ENCODE peak calls at places on chromosome 17, in six cellular contexts. W is fibroblast of gingiva, H is GM12865, I is skeletal muscle cell, A is endothelial cell, G is amniotic stem cell. Y is an unnamed sample.

GRCh38 chr17:69192754-69193153 is 35.9 kb downstream of the ABCA10 start:
- DNase-seq in W (no peak), H (no peak), A (no peak), G (no peak), I (no peak), Y (no peak)

GRCh38 chr17:45370949-45371413 is 54.2 kb upstream of the MAP3K14 start:
- DNase-seq in W (no peak), I (no peak), A (no peak), G (no peak), H (no peak), Y (no peak)

GRCh38 chr17:46003907-46004748 is 5.1 kb downstream of the STH start:
- DNase-seq in A (no peak), H (no peak), I (no peak), G (no peak), W (no peak), Y (no peak)

GRCh38 chr17:68954146-68954971 is 833 bp downstream of the ABCA8 start:
- DNase-seq in I (no peak), W (peak), H (no peak), A (no peak), G (no peak), Y (no peak)

GRCh38 chr17:8163978-8164814 is 1.4 kb upstream of the VAMP2 start:
- DNase-seq in H (peak), A (no peak), I (no peak), W (no peak), G (no peak), Y (no peak)

GRCh38 chr17:40427002-40427491 is 9.4 kb upstream of the TOP2A start:
- DNase-seq in H (no peak), A (no peak), I (no peak), W (no peak), G (no peak), Y (no peak)

GRCh38 chr17:60173304-60173807 is 23.6 kb downstream of the CA4 start:
- DNase-seq in I (no peak), H (no peak), A (no peak), G (no peak), W (peak), Y (no peak)

GRCh38 chr17:58307468-58308172 is 21.0 kb downstream of the TSPOAP1 start:
- DNase-seq in H (no peak), W (no peak), I (no peak), G (no peak), A (no peak), Y (no peak)

GRCh38 chr17:17810374-17811248 is 26.2 kb downstream of the SREBF1 start:
- DNase-seq in I (no peak), G (no peak), H (no peak), W (peak), A (peak), Y (no peak)

GRCh38 chr17:72095316-72095715 is 25.5 kb upstream of the SOX9 start:
- DNase-seq in I (no peak), G (no peak), W (no peak), H (no peak), A (no peak), Y (no peak)

GRCh38 chr17:28849281-28849680 is 5.5 kb upstream of the ERAL1 start:
- DNase-seq in I (no peak), A (no peak), G (no peak), H (no peak), W (no peak), Y (peak)

GRCh38 chr17:12730931-12731521 is 58.3 kb upstream of the ARHGAP44 start:
- DNase-seq in W (peak), A (no peak), H (no peak), G (peak), I (no peak), Y (no peak)

GRCh38 chr17:79192503-79193500 is 118.2 kb downstream of the ENGASE start:
- DNase-seq in A (peak), W (no peak), G (no peak), I (no peak), H (peak), Y (peak)

GRCh38 chr17:72386619-72387237 is 265.9 kb downstream of the SOX9 start:
- DNase-seq in A (no peak), G (no peak), W (peak), H (no peak), I (no peak), Y (no peak)

GRCh38 chr17:17166446-17166845 is 39.7 kb downstream of the PLD6 start:
- DNase-seq in I (no peak), G (no peak), H (no peak), W (no peak), A (no peak), Y (no peak)

GRCh38 chr17:48244121-48244711 is 136.7 kb downstream of the SNX11 start:
- DNase-seq in G (no peak), A (no peak), I (no peak), H (peak), W (no peak), Y (peak)

GRCh38 chr17:49343273-49343672 is 18.8 kb downstream of the ZNF652 start:
- DNase-seq in A (no peak), I (peak), H (peak), G (no peak), W (no peak), Y (peak)

GRCh38 chr17:5841862-5842261 is 228.3 kb upstream of the WSCD1 start:
- DNase-seq in A (no peak), G (no peak), W (no peak), H (no peak), I (no peak), Y (no peak)

GRCh38 chr17:42072323-42073187 is 22.2 kb upstream of the C17orf113 start:
- DNase-seq in A (peak), G (no peak), W (no peak), H (no peak), I (no peak), Y (no peak)

GRCh38 chr17:42795061-42795460 is 3.4 kb downstream of the COA3 start:
- DNase-seq in A (no peak), W (no peak), I (no peak), G (no peak), H (no peak), Y (no peak)

GRCh38 chr17:50630524-50631194 is 4.0 kb upstream of the ABCC3 start:
- DNase-seq in I (no peak), W (no peak), A (peak), H (peak), G (no peak), Y (peak)

GRCh38 chr17:45288825-45289224 is 26.9 kb upstream of the SPATA32 start:
- DNase-seq in G (no peak), I (no peak), H (no peak), A (no peak), W (no peak), Y (no peak)

GRCh38 chr17:81833921-81834830 is 674 bp downstream of the PPP1R27 start:
- DNase-seq in I (no peak), A (no peak), W (no peak), H (no peak), G (no peak), Y (no peak)

GRCh38 chr17:65756760-65757159 is 195.3 kb upstream of the AXIN2 start:
- DNase-seq in I (no peak), W (no peak), H (no peak), A (no peak), G (no peak), Y (no peak)

GRCh38 chr17:44097110-44097810 is 26.2 kb downstream of the HDAC5 start:
- DNase-seq in W (peak), H (no peak), A (no peak), G (no peak), I (peak), Y (no peak)

GRCh38 chr17:64947146-64947545 is 27.9 kb upstream of the LRRC37A3 start:
- DNase-seq in G (no peak), H (no peak), A (no peak), I (no peak), W (no peak), Y (no peak)

Y was measured in NAMALWA.